ENCODE peak calls at places on chromosomes 2 and 18, in ten cellular contexts. One of them, this sample, is unnamed.

GRCh38 chr18:55387139-55387984 is 200.6 kb downstream of the TCF4 start:
- DNase-seq in astrocyte of the spinal cord: no peak
- DNase-seq in tibial artery: no peak
- DNase-seq in suprapubic skin: no peak
- DNase-seq in HCT116: no peak
- DNase-seq in cardiac muscle cell: no peak
- DNase-seq in choroid plexus epithelial cell: no peak
- DNase-seq in AG09309: no peak
- DNase-seq in thyroid gland: no peak
- DNase-seq in A549: no peak
- DNase-seq in this sample: no peak

GRCh38 chr2:168215813-168216212 is 31.6 kb downstream of the STK39 start:
- DNase-seq in astrocyte of the spinal cord: no peak
- DNase-seq in tibial artery: no peak
- DNase-seq in suprapubic skin: no peak
- DNase-seq in HCT116: no peak
- DNase-seq in cardiac muscle cell: peak
- DNase-seq in choroid plexus epithelial cell: peak
- DNase-seq in AG09309: no peak
- DNase-seq in thyroid gland: no peak
- DNase-seq in A549: no peak
- DNase-seq in this sample: no peak

GRCh38 chr2:222733846-222734689 is 62.6 kb downstream of the MOGAT1 start:
- DNase-seq in astrocyte of the spinal cord: no peak
- DNase-seq in tibial artery: no peak
- DNase-seq in suprapubic skin: peak
- DNase-seq in HCT116: no peak
- DNase-seq in cardiac muscle cell: peak
- DNase-seq in choroid plexus epithelial cell: no peak
- DNase-seq in AG09309: no peak
- DNase-seq in thyroid gland: no peak
- DNase-seq in A549: no peak
- DNase-seq in this sample: no peak

GRCh38 chr2:55175254-55176093 is 56.6 kb downstream of the CLHC1 start:
- DNase-seq in astrocyte of the spinal cord: peak
- DNase-seq in tibial artery: no peak
- DNase-seq in suprapubic skin: no peak
- DNase-seq in HCT116: peak
- DNase-seq in cardiac muscle cell: peak
- DNase-seq in choroid plexus epithelial cell: peak
- DNase-seq in AG09309: peak
- DNase-seq in thyroid gland: no peak
- DNase-seq in A549: peak
- DNase-seq in this sample: peak

GRCh38 chr18:3624818-3625716 is 175.1 kb downstream of the TGIF1 start:
- DNase-seq in astrocyte of the spinal cord: peak
- DNase-seq in tibial artery: no peak
- DNase-seq in suprapubic skin: no peak
- DNase-seq in HCT116: peak
- DNase-seq in cardiac muscle cell: peak
- DNase-seq in choroid plexus epithelial cell: peak
- DNase-seq in AG09309: peak
- DNase-seq in thyroid gland: no peak
- DNase-seq in A549: peak
- DNase-seq in this sample: peak

GRCh38 chr18:5817821-5818220 is 77.5 kb downstream of the TMEM200C start:
- DNase-seq in astrocyte of the spinal cord: no peak
- DNase-seq in tibial artery: no peak
- DNase-seq in suprapubic skin: no peak
- DNase-seq in HCT116: no peak
- DNase-seq in cardiac muscle cell: no peak
- DNase-seq in choroid plexus epithelial cell: no peak
- DNase-seq in AG09309: no peak
- DNase-seq in thyroid gland: no peak
- DNase-seq in A549: no peak
- DNase-seq in this sample: no peak

GRCh38 chr2:26652361-26653041 is 11.3 kb upstream of the CIB4 start:
- DNase-seq in astrocyte of the spinal cord: no peak
- DNase-seq in tibial artery: no peak
- DNase-seq in suprapubic skin: peak
- DNase-seq in HCT116: no peak
- DNase-seq in cardiac muscle cell: peak
- DNase-seq in choroid plexus epithelial cell: peak
- DNase-seq in AG09309: peak
- DNase-seq in thyroid gland: peak
- DNase-seq in A549: no peak
- DNase-seq in this sample: peak

GRCh38 chr2:173402405-173402974 is 47.8 kb downstream of the CDCA7 start:
- DNase-seq in astrocyte of the spinal cord: peak
- DNase-seq in tibial artery: peak
- DNase-seq in suprapubic skin: peak
- DNase-seq in HCT116: peak
- DNase-seq in cardiac muscle cell: peak
- DNase-seq in choroid plexus epithelial cell: peak
- DNase-seq in AG09309: peak
- DNase-seq in thyroid gland: peak
- DNase-seq in A549: peak
- DNase-seq in this sample: peak

GRCh38 chr2:176814274-176814673 is 398.3 kb upstream of the HNRNPA3 start:
- DNase-seq in astrocyte of the spinal cord: no peak
- DNase-seq in tibial artery: no peak
- DNase-seq in suprapubic skin: no peak
- DNase-seq in HCT116: no peak
- DNase-seq in cardiac muscle cell: no peak
- DNase-seq in choroid plexus epithelial cell: no peak
- DNase-seq in AG09309: no peak
- DNase-seq in thyroid gland: no peak
- DNase-seq in A549: no peak
- DNase-seq in this sample: no peak

GRCh38 chr2:176814740-176815367 is 397.7 kb upstream of the HNRNPA3 start:
- DNase-seq in astrocyte of the spinal cord: peak
- DNase-seq in tibial artery: no peak
- DNase-seq in suprapubic skin: no peak
- DNase-seq in HCT116: peak
- DNase-seq in cardiac muscle cell: peak
- DNase-seq in choroid plexus epithelial cell: peak
- DNase-seq in AG09309: no peak
- DNase-seq in thyroid gland: no peak
- DNase-seq in A549: peak
- DNase-seq in this sample: peak

GRCh38 chr2:176818653-176819052 is 393.9 kb upstream of the HNRNPA3 start:
- DNase-seq in astrocyte of the spinal cord: no peak
- DNase-seq in tibial artery: no peak
- DNase-seq in suprapubic skin: no peak
- DNase-seq in HCT116: no peak
- DNase-seq in cardiac muscle cell: no peak
- DNase-seq in choroid plexus epithelial cell: no peak
- DNase-seq in AG09309: no peak
- DNase-seq in thyroid gland: no peak
- DNase-seq in A549: no peak
- DNase-seq in this sample: peak

GRCh38 chr2:176813526-176814179 is 398.9 kb upstream of the HNRNPA3 start:
- DNase-seq in astrocyte of the spinal cord: no peak
- DNase-seq in tibial artery: no peak
- DNase-seq in suprapubic skin: no peak
- DNase-seq in HCT116: no peak
- DNase-seq in cardiac muscle cell: no peak
- DNase-seq in choroid plexus epithelial cell: no peak
- DNase-seq in AG09309: no peak
- DNase-seq in thyroid gland: no peak
- DNase-seq in A549: no peak
- DNase-seq in this sample: no peak

DNA sequence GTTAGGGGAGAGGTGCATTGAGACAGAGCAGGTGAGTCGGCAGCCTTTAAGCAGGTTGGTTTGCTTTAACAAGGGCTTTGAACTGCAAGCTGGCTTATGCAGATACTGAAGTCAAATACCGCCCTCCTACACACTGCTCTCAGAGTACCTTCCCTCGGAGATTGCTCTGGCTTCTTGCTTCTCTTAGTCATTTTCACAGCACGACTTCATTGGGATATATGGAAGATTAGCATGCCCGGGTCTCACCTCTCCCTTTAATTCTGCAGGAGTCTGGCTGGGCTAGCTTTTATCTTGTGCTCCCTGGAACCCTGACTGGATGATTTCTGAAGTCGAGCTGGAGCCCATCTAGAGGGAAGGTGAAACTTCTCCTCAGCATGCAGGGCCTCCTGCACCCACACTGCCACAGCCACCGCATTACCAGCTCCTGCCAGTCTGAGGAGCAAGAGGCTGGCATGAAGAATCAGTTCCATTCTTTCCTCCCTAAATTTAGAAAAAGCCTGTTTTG is 395.5 kb upstream of the HNRNPA3 start:
- DNase-seq in astrocyte of the spinal cord: no peak
- DNase-seq in tibial artery: no peak
- DNase-seq in suprapubic skin: no peak
- DNase-seq in HCT116: no peak
- DNase-seq in cardiac muscle cell: no peak
- DNase-seq in choroid plexus epithelial cell: no peak
- DNase-seq in AG09309: no peak
- DNase-seq in thyroid gland: no peak
- DNase-seq in A549: no peak
- DNase-seq in this sample: no peak
- TF ChIP-seq CTCF in astrocyte of the spinal cord: no peak
- TF ChIP-seq CTCF in tibial artery: no peak
- TF ChIP-seq CTCF in suprapubic skin: no peak
- TF ChIP-seq CTCF in HCT116: peak
- TF ChIP-seq CTCF in cardiac muscle cell: no peak
- TF ChIP-seq CTCF in choroid plexus epithelial cell: no peak
- TF ChIP-seq CTCF in AG09309: peak
- TF ChIP-seq CTCF in thyroid gland: no peak
- TF ChIP-seq CTCF in A549: no peak
- TF ChIP-seq CTCF in this sample: no peak

GRCh38 chr2:129008881-129009554 is 690.4 kb upstream of the HS6ST1 start:
- DNase-seq in astrocyte of the spinal cord: no peak
- DNase-seq in tibial artery: no peak
- DNase-seq in suprapubic skin: peak
- DNase-seq in HCT116: no peak
- DNase-seq in cardiac muscle cell: no peak
- DNase-seq in choroid plexus epithelial cell: no peak
- DNase-seq in AG09309: no peak
- DNase-seq in thyroid gland: no peak
- DNase-seq in A549: no peak
- DNase-seq in this sample: no peak

GRCh38 chr2:129008055-129008880 is 689.6 kb upstream of the HS6ST1 start:
- DNase-seq in astrocyte of the spinal cord: no peak
- DNase-seq in tibial artery: no peak
- DNase-seq in suprapubic skin: peak
- DNase-seq in HCT116: no peak
- DNase-seq in cardiac muscle cell: no peak
- DNase-seq in choroid plexus epithelial cell: no peak
- DNase-seq in AG09309: no peak
- DNase-seq in thyroid gland: no peak
- DNase-seq in A549: no peak
- DNase-seq in this sample: no peak

GRCh38 chr2:129004940-129005490 is 686.3 kb upstream of the HS6ST1 start:
- DNase-seq in astrocyte of the spinal cord: no peak
- DNase-seq in tibial artery: peak
- DNase-seq in suprapubic skin: peak
- DNase-seq in HCT116: no peak
- DNase-seq in cardiac muscle cell: no peak
- DNase-seq in choroid plexus epithelial cell: no peak
- DNase-seq in AG09309: no peak
- DNase-seq in thyroid gland: no peak
- DNase-seq in A549: no peak
- DNase-seq in this sample: no peak

GRCh38 chr2:129006135-129006885 is 687.6 kb upstream of the HS6ST1 start:
- DNase-seq in astrocyte of the spinal cord: no peak
- DNase-seq in tibial artery: no peak
- DNase-seq in suprapubic skin: peak
- DNase-seq in HCT116: no peak
- DNase-seq in cardiac muscle cell: peak
- DNase-seq in choroid plexus epithelial cell: no peak
- DNase-seq in AG09309: no peak
- DNase-seq in thyroid gland: no peak
- DNase-seq in A549: no peak
- DNase-seq in this sample: no peak

GRCh38 chr2:129006901-129007300 is 688.2 kb upstream of the HS6ST1 start:
- DNase-seq in astrocyte of the spinal cord: no peak
- DNase-seq in tibial artery: no peak
- DNase-seq in suprapubic skin: peak
- DNase-seq in HCT116: no peak
- DNase-seq in cardiac muscle cell: no peak
- DNase-seq in choroid plexus epithelial cell: no peak
- DNase-seq in AG09309: no peak
- DNase-seq in thyroid gland: no peak
- DNase-seq in A549: no peak
- DNase-seq in this sample: no peak
- H3K4me3 ChIP-seq in astrocyte of the spinal cord: no peak
- H3K4me3 ChIP-seq in tibial artery: no peak
- H3K4me3 ChIP-seq in suprapubic skin: no peak
- H3K4me3 ChIP-seq in HCT116: no peak
- H3K4me3 ChIP-seq in cardiac muscle cell: no peak
- H3K4me3 ChIP-seq in choroid plexus epithelial cell: no peak
- H3K4me3 ChIP-seq in AG09309: no peak
- H3K4me3 ChIP-seq in thyroid gland: no peak
- H3K4me3 ChIP-seq in A549: no peak
- H3K4me3 ChIP-seq in this sample: no peak

GRCh38 chr2:112185131-112185530 is 46.9 kb downstream of the FBLN7 start:
- DNase-seq in astrocyte of the spinal cord: no peak
- DNase-seq in tibial artery: no peak
- DNase-seq in suprapubic skin: no peak
- DNase-seq in HCT116: no peak
- DNase-seq in cardiac muscle cell: no peak
- DNase-seq in choroid plexus epithelial cell: no peak
- DNase-seq in AG09309: no peak
- DNase-seq in thyroid gland: no peak
- DNase-seq in A549: no peak
- DNase-seq in this sample: no peak

GRCh38 chr2:112184121-112184520 is 45.9 kb downstream of the FBLN7 start:
- DNase-seq in astrocyte of the spinal cord: no peak
- DNase-seq in tibial artery: no peak
- DNase-seq in suprapubic skin: no peak
- DNase-seq in HCT116: no peak
- DNase-seq in cardiac muscle cell: no peak
- DNase-seq in choroid plexus epithelial cell: no peak
- DNase-seq in AG09309: no peak
- DNase-seq in thyroid gland: no peak
- DNase-seq in A549: no peak
- DNase-seq in this sample: no peak

GRCh38 chr2:112183327-112184025 is 45.3 kb downstream of the FBLN7 start:
- DNase-seq in astrocyte of the spinal cord: no peak
- DNase-seq in tibial artery: no peak
- DNase-seq in suprapubic skin: no peak
- DNase-seq in HCT116: no peak
- DNase-seq in cardiac muscle cell: no peak
- DNase-seq in choroid plexus epithelial cell: peak
- DNase-seq in AG09309: no peak
- DNase-seq in thyroid gland: no peak
- DNase-seq in A549: no peak
- DNase-seq in this sample: no peak

GRCh38 chr2:112182581-112183034 is 44.4 kb downstream of the FBLN7 start:
- DNase-seq in astrocyte of the spinal cord: no peak
- DNase-seq in tibial artery: no peak
- DNase-seq in suprapubic skin: no peak
- DNase-seq in HCT116: no peak
- DNase-seq in cardiac muscle cell: no peak
- DNase-seq in choroid plexus epithelial cell: no peak
- DNase-seq in AG09309: no peak
- DNase-seq in thyroid gland: peak
- DNase-seq in A549: no peak
- DNase-seq in this sample: no peak

DNA sequence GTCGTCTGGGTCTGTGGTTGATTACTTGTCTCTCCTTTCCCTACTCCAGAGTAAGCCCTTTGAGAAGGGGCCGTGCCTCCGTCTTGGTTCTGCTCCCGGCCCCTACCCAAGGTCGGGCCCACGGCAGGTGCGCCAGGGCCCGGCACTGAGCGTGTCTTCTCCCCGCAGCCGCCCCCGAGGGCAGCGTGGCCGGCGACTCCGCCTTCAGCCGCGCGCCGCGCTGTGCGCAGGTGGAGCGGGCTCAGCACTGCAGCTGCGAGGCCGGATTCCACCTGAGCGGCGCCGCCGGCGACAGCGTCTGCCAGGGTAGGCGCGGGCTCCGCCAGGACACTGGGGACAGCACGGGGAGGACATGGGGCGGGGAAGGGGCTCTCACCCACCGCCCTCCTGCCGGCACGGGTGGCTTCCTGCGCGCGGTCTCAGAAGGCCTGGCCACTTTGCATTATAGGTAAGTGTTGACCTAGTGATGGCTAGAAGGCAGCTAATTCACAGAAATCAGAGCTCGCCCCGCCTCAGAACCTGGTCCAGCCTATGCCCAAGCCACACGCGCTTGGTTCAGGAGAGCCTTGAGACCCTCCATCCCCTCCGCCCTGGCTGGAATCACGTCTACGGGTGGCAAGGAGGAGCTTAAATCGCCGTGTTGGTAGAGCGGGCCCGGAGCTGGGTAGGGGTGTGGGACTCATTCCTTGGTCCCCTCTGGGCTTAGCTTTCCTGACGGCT is 43.5 kb downstream of the FBLN7 start:
- DNase-seq in astrocyte of the spinal cord: no peak
- DNase-seq in tibial artery: no peak
- DNase-seq in suprapubic skin: no peak
- DNase-seq in HCT116: no peak
- DNase-seq in cardiac muscle cell: no peak
- DNase-seq in choroid plexus epithelial cell: no peak
- DNase-seq in AG09309: no peak
- DNase-seq in thyroid gland: peak
- DNase-seq in A549: no peak
- DNase-seq in this sample: no peak
- TF ChIP-seq CTCF in astrocyte of the spinal cord: no peak
- TF ChIP-seq CTCF in tibial artery: no peak
- TF ChIP-seq CTCF in suprapubic skin: no peak
- TF ChIP-seq CTCF in HCT116: no peak
- TF ChIP-seq CTCF in cardiac muscle cell: no peak
- TF ChIP-seq CTCF in choroid plexus epithelial cell: no peak
- TF ChIP-seq CTCF in AG09309: no peak
- TF ChIP-seq CTCF in thyroid gland: no peak
- TF ChIP-seq CTCF in A549: no peak
- TF ChIP-seq CTCF in this sample: no peak

GRCh38 chr2:236541008-236541562 is 28.5 kb upstream of the ACKR3 start:
- DNase-seq in astrocyte of the spinal cord: peak
- DNase-seq in tibial artery: no peak
- DNase-seq in suprapubic skin: no peak
- DNase-seq in HCT116: no peak
- DNase-seq in cardiac muscle cell: peak
- DNase-seq in choroid plexus epithelial cell: peak
- DNase-seq in AG09309: no peak
- DNase-seq in thyroid gland: no peak
- DNase-seq in A549: no peak
- DNase-seq in this sample: no peak
- H3K4me3 ChIP-seq in astrocyte of the spinal cord: no peak
- H3K4me3 ChIP-seq in tibial artery: no peak
- H3K4me3 ChIP-seq in suprapubic skin: no peak
- H3K4me3 ChIP-seq in HCT116: no peak
- H3K4me3 ChIP-seq in cardiac muscle cell: no peak
- H3K4me3 ChIP-seq in choroid plexus epithelial cell: no peak
- H3K4me3 ChIP-seq in AG09309: no peak
- H3K4me3 ChIP-seq in thyroid gland: no peak
- H3K4me3 ChIP-seq in A549: no peak
- H3K4me3 ChIP-seq in this sample: no peak